ENCODE peak calls at places on chromosomes 16 and 17, in six cellular contexts. W is prostate gland, L is right lobe of liver, P is body of pancreas, I is adrenal gland, G is IMR-90. Q is an unnamed sample.
A peak's percentile ranks its signal among the peaks of the same experiment; 100 is the strongest.

GRCh38 chr16:31333686-31334649 is 21.0 kb upstream of the ITGAX start:
- DNase-seq in W (no peak), L (no peak), P (peak; percentile 49), I (no peak), G (peak; percentile 13), Q (no peak)

GRCh38 chr16:13426279-13426678 is 493.7 kb upstream of the ERCC4 start:
- DNase-seq in W (no peak), L (no peak), P (no peak), I (no peak), G (no peak), Q (no peak)

GRCh38 chr17:45235071-45236001 is 13.7 kb downstream of the FMNL1 start:
- DNase-seq in W (peak; percentile 55), L (no peak), P (peak; percentile 76), I (peak; percentile 84), G (peak; percentile 77), Q (peak; percentile 70)

GRCh38 chr16:23952128-23953041 is 116.6 kb downstream of the PRKCB start:
- DNase-seq in W (no peak), L (no peak), P (peak; percentile 38), I (no peak), G (peak; percentile 21), Q (peak; percentile 31)

GRCh38 chr17:29807520-29808361 is 122.3 kb downstream of the SSH2 start:
- DNase-seq in W (peak; percentile 48), L (no peak), P (peak; percentile 76), I (peak; percentile 62), G (peak; percentile 74), Q (peak; percentile 52)

GRCh38 chr16:12025926-12026325 is 49.4 kb downstream of the SNX29 start:
- DNase-seq in W (no peak), L (no peak), P (no peak), I (no peak), G (no peak), Q (no peak)

GRCh38 chr16:87970206-87970605 is 19.0 kb downstream of the BANP start:
- DNase-seq in W (no peak), L (no peak), P (no peak), I (no peak), G (peak; percentile 69), Q (no peak)

GRCh38 chr17:55327225-55328088 is 62.7 kb downstream of the HLF start:
- DNase-seq in W (no peak), L (no peak), P (no peak), I (no peak), G (no peak), Q (no peak)

GRCh38 chr16:86074651-86075487 is 175.9 kb downstream of the IRF8 start:
- DNase-seq in W (no peak), L (peak; percentile 37), P (no peak), I (no peak), G (peak; percentile 61), Q (no peak)

GRCh38 chr17:34865696-34866095 is 95.6 kb downstream of the CCT6B start:
- DNase-seq in W (no peak), L (no peak), P (no peak), I (no peak), G (no peak), Q (no peak)

GRCh38 chr17:31919802-31920525 is 16.8 kb upstream of the SUZ12 start:
- DNase-seq in W (no peak), L (no peak), P (no peak), I (no peak), G (peak; percentile 78), Q (no peak)

GRCh38 chr17:30950669-30951399 is 20.0 kb upstream of the RNF135 start:
- DNase-seq in W (peak; percentile 26), L (peak; percentile 90), P (peak; percentile 87), I (peak; percentile 73), G (peak; percentile 93), Q (peak; percentile 37)

DNA sequence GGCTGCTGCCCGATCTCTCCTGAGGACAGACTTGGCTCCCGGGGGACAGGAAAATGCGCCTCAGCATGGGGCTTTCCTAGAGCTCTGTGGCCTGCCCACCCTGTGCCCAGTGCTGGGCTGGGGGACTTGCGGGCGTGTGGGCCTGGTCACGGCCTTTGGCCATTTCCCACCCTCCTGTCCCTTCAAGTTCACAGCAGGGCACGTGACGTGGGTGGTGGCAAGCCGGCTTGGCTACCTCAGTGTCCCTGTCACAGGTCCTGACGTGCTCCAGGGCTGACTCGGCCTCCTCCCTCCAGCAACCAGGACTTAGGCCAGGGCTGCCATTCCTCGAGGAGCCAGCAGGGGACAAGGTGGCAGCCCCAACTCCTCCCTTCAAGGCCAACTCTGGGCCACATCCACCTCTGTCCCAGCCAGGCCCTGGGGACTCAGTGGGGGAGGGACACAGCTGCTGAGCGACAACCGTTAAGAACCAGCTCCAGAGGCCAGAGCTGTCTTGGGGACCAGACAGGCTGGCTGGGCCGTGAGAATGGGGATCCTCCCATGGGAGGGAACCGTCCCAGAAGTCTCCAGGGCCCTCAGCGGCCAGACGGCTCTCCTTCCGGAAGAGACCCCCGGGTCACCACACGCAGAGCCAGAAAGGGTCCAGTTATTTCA is 981 bp upstream of the UNC13D start:
- DNase-seq in W (peak; percentile 92), L (peak; percentile 86), P (peak; percentile 97), I (peak; percentile 99), G (peak; percentile 73), Q (peak; percentile 62)
- TF ChIP-seq POLR2A in W (peak; percentile 37), L (no peak), P (peak; percentile 63), I (peak; percentile 6), G (no peak), Q (no peak)

GRCh38 chr16:54651440-54651839 is 279.2 kb upstream of the IRX5 start:
- DNase-seq in W (no peak), L (no peak), P (no peak), I (no peak), G (no peak), Q (no peak)
- H3K27ac ChIP-seq in W (no peak overlapping the region), L (no peak overlapping the region), P (no peak overlapping the region), I (no peak overlapping the region), G (no peak overlapping the region), Q (no peak overlapping the region)

GRCh38 chr17:17694229-17695081 is 13.2 kb downstream of the RAI1 start:
- DNase-seq in W (peak; percentile 75), L (peak; percentile 78), P (peak; percentile 73), I (peak; percentile 75), G (peak; percentile 55), Q (peak; percentile 82)
- TF ChIP-seq POLR2A in W (peak; percentile 84), L (peak; percentile 59), P (peak; percentile 80), I (no peak), G (peak; percentile 80), Q (peak; percentile 65)

GRCh38 chr17:75459246-75459589 is 2.8 kb downstream of the TMEM94 start:
- DNase-seq in W (no peak), L (no peak), P (no peak), I (no peak), G (no peak), Q (no peak)
- H3K27ac ChIP-seq in W (no peak overlapping the region), L (no peak overlapping the region), P (no peak overlapping the region), I (no peak overlapping the region), G (no peak overlapping the region), Q (no peak overlapping the region)

DNA sequence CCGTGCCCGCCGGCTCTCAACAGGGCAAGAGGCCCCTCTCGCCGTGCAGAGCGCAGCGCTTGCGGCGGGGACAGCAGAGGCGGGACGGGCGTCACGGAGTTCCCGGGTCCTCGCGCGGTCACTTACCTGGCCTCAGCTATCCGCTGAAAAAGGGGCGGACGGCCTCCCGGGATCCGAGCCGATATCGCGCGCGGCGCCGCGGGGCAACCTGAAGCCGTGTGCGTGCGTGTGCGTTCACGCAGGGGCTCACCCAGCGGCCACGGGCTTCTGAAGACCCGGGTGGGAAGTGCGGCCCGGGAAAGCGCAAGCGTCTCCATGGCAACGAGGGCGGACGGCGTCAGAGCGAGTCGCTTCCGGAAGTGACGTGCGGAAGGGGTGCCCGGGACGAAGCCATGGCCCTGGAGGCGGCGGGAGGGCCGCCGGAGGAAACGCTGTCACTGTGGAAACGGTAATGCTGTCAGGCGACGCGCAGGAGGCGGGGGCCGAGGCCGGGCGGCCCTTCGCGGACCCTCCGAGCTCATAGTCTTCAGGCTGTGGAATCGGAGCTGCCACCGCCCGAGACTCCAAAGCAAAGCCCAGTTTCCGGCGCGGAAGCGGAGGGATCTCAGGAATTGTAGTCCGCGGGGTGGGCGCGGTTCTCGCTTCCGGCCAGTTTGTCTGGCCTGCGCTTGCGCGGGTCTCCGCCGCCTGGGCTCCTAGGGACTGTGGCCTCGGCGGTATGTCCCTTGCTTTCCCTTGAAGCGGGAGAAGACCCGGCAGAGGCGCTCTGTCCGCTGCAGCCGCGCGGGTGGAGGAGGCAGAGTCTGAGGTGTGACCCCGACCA is at the start of gene ENDOV:
- DNase-seq in W (peak; percentile 93), L (peak; percentile 97), P (peak; percentile 96), I (peak; percentile 94), G (peak; percentile 91), Q (peak; percentile 93)
- TF ChIP-seq POLR2A in W (peak; percentile 26), L (peak; percentile 65), P (peak; percentile 75), I (peak; percentile 33), G (peak; percentile 93), Q (peak; percentile 22)

GRCh38 chr17:82797061-82797460 is 42.8 kb downstream of the ZNF750 start:
- DNase-seq in W (no peak), L (no peak), P (no peak), I (no peak), G (no peak), Q (no peak)

GRCh38 chr17:82793974-82794620 is 42.2 kb downstream of the TBCD start:
- DNase-seq in W (peak; percentile 53), L (no peak), P (no peak), I (no peak), G (no peak), Q (peak; percentile 61)

GRCh38 chr17:82798752-82799151 is 41.1 kb downstream of the ZNF750 start:
- DNase-seq in W (no peak), L (no peak), P (no peak), I (no peak), G (no peak), Q (no peak)

GRCh38 chr17:82794781-82795505 is 43.1 kb downstream of the TBCD start:
- DNase-seq in W (no peak), L (no peak), P (peak; percentile 49), I (no peak), G (peak; percentile 20), Q (no peak)

DNA sequence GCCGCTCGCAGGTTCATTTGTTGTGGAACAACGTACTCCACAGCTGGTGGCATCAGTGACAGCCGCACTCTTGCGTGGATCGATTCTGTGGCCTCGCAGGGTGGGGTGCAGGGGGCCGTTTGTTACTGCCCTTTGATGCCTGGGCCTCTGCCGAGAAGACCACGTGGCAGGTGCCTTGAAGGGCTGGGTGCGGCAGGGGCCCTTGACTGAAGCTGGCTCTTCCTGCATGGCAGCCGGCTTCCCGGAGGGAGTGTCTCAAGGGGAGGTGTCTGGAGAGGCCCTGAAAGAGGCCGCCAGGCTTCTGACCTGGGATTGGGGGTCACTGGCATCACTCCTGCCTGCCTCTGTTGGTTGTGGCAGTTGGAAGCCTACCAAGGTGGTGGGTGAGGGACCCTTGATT is 43.8 kb downstream of the TBCD start:
- DNase-seq in W (no peak), L (no peak), P (no peak), I (no peak), G (no peak), Q (no peak)
- H3K27ac ChIP-seq in W (no peak overlapping the region), L (no peak overlapping the region), P (no peak overlapping the region), I (no peak overlapping the region), G (no peak overlapping the region), Q (peak overlapping the region; percentile 63)

DNA sequence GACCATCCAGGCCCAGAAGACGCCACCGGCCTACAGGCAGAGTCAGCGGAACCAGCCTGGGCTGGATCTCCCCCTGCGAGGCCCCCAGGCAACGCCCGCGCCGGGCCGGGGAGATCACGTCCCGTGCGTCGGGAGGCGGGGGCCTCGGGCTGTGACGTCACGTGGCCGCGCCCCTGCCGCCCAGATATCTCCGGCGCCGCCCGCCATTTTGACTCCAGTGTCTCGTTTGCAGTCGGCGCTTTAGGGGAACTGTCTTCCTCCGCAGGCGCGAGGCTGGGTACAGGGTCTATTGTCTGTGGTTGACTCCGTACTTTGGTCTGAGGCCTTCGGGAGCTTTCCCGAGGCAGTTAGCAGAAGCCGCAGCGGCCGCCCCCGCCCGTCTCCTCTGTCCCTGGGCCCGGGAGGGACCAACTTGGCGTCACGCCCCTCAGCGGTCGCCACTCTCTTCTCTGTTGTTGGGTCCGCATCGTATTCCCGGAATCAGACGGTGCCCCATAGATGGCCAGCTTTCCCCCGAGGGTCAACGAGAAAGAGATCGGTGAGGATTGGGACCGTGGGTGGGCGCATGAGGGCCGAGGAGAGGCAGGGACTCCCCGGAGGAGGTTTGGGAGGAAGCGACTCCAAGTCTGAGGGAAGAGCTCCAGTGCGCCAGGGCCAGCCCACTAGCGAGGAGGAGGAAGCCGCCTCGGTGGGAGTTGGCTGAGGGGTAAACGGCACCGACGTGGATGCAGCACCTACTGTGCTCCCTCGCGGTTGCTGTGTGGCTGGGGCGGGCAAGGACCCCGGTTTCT is at the start of gene WSB1:
- DNase-seq in W (peak; percentile 94), L (peak; percentile 94), P (peak; percentile 92), I (peak; percentile 95), G (peak; percentile 89), Q (peak; percentile 93)
- TF ChIP-seq POLR2A in W (peak; percentile 99), L (peak; percentile 97), P (peak; percentile 99), I (peak; percentile 96), G (peak; percentile 99), Q (peak; percentile 99)